ENCODE peak calls at places on chromosomes 4 and X, in six cellular contexts. Q, M, B, R, T and E are unnamed samples.

GRCh38 chr4:93827272-93827947 is 1.1 kb upstream of the ATOH1 start:
- DNase-seq in Q (no peak), M (no peak), B (no peak), R (no peak), T (no peak), E (no peak)

GRCh38 chrX:135688137-135688536 is 25.3 kb upstream of the CT45A1 start:
- DNase-seq in Q (no peak), M (no peak), B (no peak), R (no peak), T (no peak), E (no peak)

GRCh38 chrX:38881066-38881465 is 79.8 kb downstream of the MID1IP1 start:
- DNase-seq in Q (no peak), M (no peak), B (no peak), R (no peak), T (no peak), E (no peak)

GRCh38 chr4:38177035-38177791 is 217.0 kb downstream of the PTTG2 start:
- DNase-seq in Q (no peak), M (no peak), B (no peak), R (peak), T (no peak), E (no peak)

GRCh38 chr4:7158081-7158750 is 34.1 kb upstream of the SORCS2 start:
- DNase-seq in Q (no peak), M (no peak), B (no peak), R (no peak), T (peak), E (no peak)

GRCh38 chr4:72107456-72107855 is 75.7 kb downstream of the NPFFR2 start:
- DNase-seq in Q (no peak), M (no peak), B (no peak), R (no peak), T (no peak), E (no peak)

GRCh38 chr4:148273501-148273986 is 168.7 kb downstream of the NR3C2 start:
- DNase-seq in Q (no peak), M (no peak), B (no peak), R (peak), T (no peak), E (no peak)

GRCh38 chr4:5821665-5822358 is 71.1 kb downstream of the CRMP1 start:
- DNase-seq in Q (no peak), M (no peak), B (no peak), R (no peak), T (no peak), E (peak)

GRCh38 chr4:187908731-187909130 is 86.8 kb upstream of the ZFP42 start:
- DNase-seq in Q (no peak), M (no peak), B (no peak), R (no peak), T (no peak), E (no peak)

GRCh38 chr4:158129649-158130048 is 43.2 kb downstream of the GASK1B start:
- DNase-seq in Q (no peak), M (no peak), B (no peak), R (no peak), T (no peak), E (no peak)

GRCh38 chr4:78922207-78922606 is 17.0 kb downstream of the PAQR3 start:
- DNase-seq in Q (no peak), M (no peak), B (no peak), R (no peak), T (no peak), E (no peak)

GRCh38 chrX:1754077-1754476 is 139.2 kb downstream of the ASMT start:
- DNase-seq in Q (no peak), M (no peak), B (no peak), R (no peak), T (no peak), E (peak)

GRCh38 chr4:86032476-86033022 is 327.3 kb downstream of the MAPK10 start:
- DNase-seq in Q (peak), M (no peak), B (no peak), R (peak), T (peak), E (no peak)

GRCh38 chrX:46759645-46759974 is 692 bp upstream of the SLC9A7 start:
- DNase-seq in Q (no peak), M (no peak), B (no peak), R (no peak), T (no peak), E (no peak)

GRCh38 chrX:72495041-72495440 is 77.6 kb downstream of the HDAC8 start:
- DNase-seq in Q (no peak), M (no peak), B (no peak), R (no peak), T (peak), E (no peak)

GRCh38 chr4:145058256-145058655 is 39.7 kb downstream of the ANAPC10 start:
- DNase-seq in Q (no peak), M (no peak), B (no peak), R (no peak), T (no peak), E (no peak)

GRCh38 chrX:19177710-19178109 is 55.4 kb upstream of the ADGRG2 start:
- DNase-seq in Q (no peak), M (no peak), B (no peak), R (no peak), T (no peak), E (no peak)

GRCh38 chr4:186723207-186724047 is at the start of gene FAT1:
- DNase-seq in Q (peak), M (no peak), B (peak), R (peak), T (peak), E (peak)

GRCh38 chr4:38625508-38625907 is 38.5 kb upstream of the KLF3 start:
- DNase-seq in Q (no peak), M (no peak), B (no peak), R (no peak), T (no peak), E (no peak)

GRCh38 chr4:5957091-5957490 is 61.1 kb downstream of the C4orf50 start:
- DNase-seq in Q (no peak), M (no peak), B (no peak), R (peak), T (no peak), E (no peak)

GRCh38 chrX:42759881-42760280 is 18.1 kb downstream of the PPP1R2C start:
- DNase-seq in Q (no peak), M (no peak), B (no peak), R (no peak), T (no peak), E (no peak)

GRCh38 chr4:1379351-1379781 is 26.9 kb downstream of the NKX1-1 start:
- DNase-seq in Q (no peak), M (no peak), B (no peak), R (peak), T (no peak), E (no peak)
- TF ChIP-seq POLR2A in Q (no peak), M (no peak), B (no peak), R (no peak), T (no peak), E (no peak)

GRCh38 chrX:49157194-49157593 is 5.4 kb upstream of the MAGIX start:
- DNase-seq in Q (no peak), M (no peak), B (no peak), R (no peak), T (no peak), E (no peak)

GRCh38 chrX:49160908-49161307 is 1.6 kb upstream of the MAGIX start:
- DNase-seq in Q (no peak), M (no peak), B (no peak), R (no peak), T (no peak), E (no peak)

GRCh38 chrX:49155243-49155899 is 7.2 kb upstream of the MAGIX start:
- DNase-seq in Q (no peak), M (no peak), B (no peak), R (peak), T (peak), E (no peak)

GRCh38 chrX:49153467-49153866 is 9.1 kb upstream of the MAGIX start:
- DNase-seq in Q (no peak), M (no peak), B (no peak), R (no peak), T (no peak), E (no peak)

GRCh38 chrX:49155900-49156837 is 6.4 kb upstream of the MAGIX start:
- DNase-seq in Q (peak), M (peak), B (peak), R (peak), T (peak), E (no peak)
- TF ChIP-seq POLR2A in Q (peak), M (peak), B (no peak), R (peak), T (peak), E (no peak)

GRCh38 chrX:85003655-85004244 is at the start of gene APOOL:
- DNase-seq in Q (peak), M (peak), B (peak), R (peak), T (peak), E (peak)
- TF ChIP-seq POLR2A in Q (no peak), M (peak), B (peak), R (no peak), T (no peak), E (no peak)

DNA sequence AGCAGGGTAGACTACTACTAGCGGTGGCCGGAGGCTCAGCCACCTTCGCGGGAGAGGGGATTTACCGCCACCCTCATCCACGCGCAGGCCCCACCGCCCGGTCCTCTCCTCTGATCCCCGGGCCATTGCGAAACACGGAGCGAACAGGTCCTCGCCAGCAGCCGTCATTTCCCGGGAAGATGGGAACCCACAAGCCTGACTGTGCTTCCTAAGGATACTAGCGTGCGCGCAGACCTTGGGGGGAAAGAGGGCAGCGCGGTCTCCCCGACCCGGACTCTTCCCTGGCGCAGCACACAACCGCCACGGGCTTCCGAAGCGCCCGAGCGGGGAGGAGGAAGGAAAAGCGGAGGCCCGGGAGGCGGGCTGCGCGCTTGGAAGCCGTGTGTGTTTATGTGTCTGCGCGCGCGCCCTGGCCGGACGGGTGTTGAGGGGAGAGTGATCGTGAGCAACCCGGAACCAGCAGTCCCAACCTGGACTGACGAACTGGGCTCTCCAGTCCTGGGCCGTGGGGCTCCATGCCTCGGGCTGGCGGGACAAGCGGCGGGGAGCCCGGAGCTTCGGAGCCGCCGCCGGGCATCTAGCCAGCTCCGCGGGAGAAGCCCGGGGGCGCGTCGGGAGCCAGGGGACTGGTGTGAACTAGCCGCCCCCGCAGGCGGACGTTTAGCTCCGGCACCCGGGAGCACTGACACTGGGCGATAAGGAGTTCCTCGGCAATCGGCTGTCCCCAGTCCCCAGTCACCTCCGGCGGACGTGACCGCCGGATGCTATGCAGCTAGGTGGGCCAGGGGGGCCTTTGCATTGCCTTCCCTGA is 74.6 kb upstream of the BCOR start:
- DNase-seq in Q (peak), M (no peak), B (no peak), R (peak), T (peak), E (no peak)
- TF ChIP-seq POLR2A in Q (peak), M (no peak), B (no peak), R (peak), T (no peak), E (no peak)

GRCh38 chr4:98995183-98996055 is at the start of gene METAP1:
- DNase-seq in Q (peak), M (peak), B (peak), R (peak), T (peak), E (peak)
- TF ChIP-seq POLR2A in Q (peak), M (peak), B (peak), R (peak), T (peak), E (peak)